ENCODE peak calls at places on chromosome X, in eight cellular contexts. M, L, B, D, C, O, R and Y are unnamed samples.

GRCh38 chrX:39899876-39900787 is 197.6 kb downstream of the BCOR start:
- DNase-seq in D (no peak), R (no peak), L (no peak), B (no peak), M (peak), O (no peak), C (no peak), Y (peak)

GRCh38 chrX:3550160-3550765 is 163.2 kb downstream of the PRKX start:
- DNase-seq in M (peak), D (peak), L (no peak), B (no peak), C (peak), R (no peak), O (peak), Y (no peak)

GRCh38 chrX:136933617-136934145 is 53.2 kb upstream of the RBMX start:
- DNase-seq in B (no peak), O (no peak), R (no peak), M (no peak), C (no peak), L (no peak), D (no peak), Y (no peak)

GRCh38 chrX:149370097-149370496 is 135.0 kb downstream of the IDS start:
- DNase-seq in B (no peak), O (no peak), M (no peak), L (no peak), C (no peak), R (no peak), D (no peak), Y (peak)

GRCh38 chrX:69616520-69617203 is 749 bp downstream of the EDA start:
- DNase-seq in M (peak), C (no peak), O (no peak), L (no peak), D (peak), R (no peak), B (peak), Y (no peak)

GRCh38 chrX:65610040-65610439 is 57.4 kb upstream of the MSN start:
- DNase-seq in M (peak), B (no peak), R (no peak), O (no peak), C (peak), L (no peak), D (no peak), Y (peak)

GRCh38 chrX:22276781-22277180 is 4.1 kb downstream of the CBLL2 start:
- DNase-seq in R (no peak), M (no peak), C (peak), L (no peak), B (no peak), O (peak), D (no peak), Y (no peak)

GRCh38 chrX:77003956-77004355 is 443.2 kb upstream of the FGF16 start:
- DNase-seq in L (no peak), R (no peak), D (no peak), B (no peak), O (peak), C (peak), M (no peak), Y (peak)

GRCh38 chrX:130264573-130264972 is 4.1 kb downstream of the ZNF280C start:
- DNase-seq in D (no peak), B (no peak), C (no peak), M (no peak), O (peak), R (no peak), L (no peak), Y (no peak)

GRCh38 chrX:109475174-109475891 is 6.6 kb downstream of the GUCY2F start:
- DNase-seq in M (peak), B (no peak), L (no peak), D (peak), R (peak), C (peak), O (peak), Y (peak)

GRCh38 chrX:50839730-50840129 is 25.7 kb upstream of the SHROOM4 start:
- DNase-seq in D (no peak), M (no peak), O (no peak), B (no peak), C (no peak), R (no peak), L (no peak), Y (no peak)

GRCh38 chrX:136405126-136405525 is 82.6 kb upstream of the BRS3 start:
- DNase-seq in O (no peak), M (no peak), C (no peak), R (no peak), L (no peak), D (no peak), B (no peak), Y (no peak)

GRCh38 chrX:101265869-101266428 is 25.2 kb downstream of the TAF7L start:
- DNase-seq in M (no peak), L (no peak), O (peak), B (no peak), C (peak), R (peak), D (no peak), Y (peak)

GRCh38 chrX:68822641-68823410 is 6.0 kb upstream of the EFNB1 start:
- DNase-seq in L (no peak), C (peak), O (peak), B (no peak), R (peak), M (peak), D (no peak), Y (peak)

GRCh38 chrX:34288782-34289181 is 156.7 kb upstream of the FAM47A start:
- DNase-seq in R (peak), L (no peak), O (peak), B (no peak), M (no peak), D (no peak), C (peak), Y (no peak)

GRCh38 chrX:132676102-132676501 is 187.3 kb upstream of the MBNL3 start:
- DNase-seq in R (no peak), M (no peak), D (no peak), L (no peak), B (no peak), C (no peak), O (peak), Y (no peak)

GRCh38 chrX:44344194-44344593 is 722 bp upstream of the EFHC2 start:
- DNase-seq in M (no peak), C (no peak), D (no peak), O (no peak), R (no peak), B (peak), L (peak), Y (no peak)

GRCh38 chrX:133999013-133999705 is 13.8 kb upstream of the GPC3 start:
- DNase-seq in M (no peak), B (no peak), C (no peak), R (no peak), L (no peak), O (no peak), D (no peak), Y (no peak)

GRCh38 chrX:53186363-53186762 is 38.6 kb downstream of the KDM5C start:
- DNase-seq in C (peak), M (no peak), O (peak), D (no peak), B (no peak), R (peak), L (no peak), Y (peak)

GRCh38 chrX:10859353-10859752 is 239.0 kb upstream of the MID1 start:
- DNase-seq in L (no peak), M (no peak), O (no peak), D (no peak), R (no peak), C (no peak), B (no peak), Y (no peak)

DNA sequence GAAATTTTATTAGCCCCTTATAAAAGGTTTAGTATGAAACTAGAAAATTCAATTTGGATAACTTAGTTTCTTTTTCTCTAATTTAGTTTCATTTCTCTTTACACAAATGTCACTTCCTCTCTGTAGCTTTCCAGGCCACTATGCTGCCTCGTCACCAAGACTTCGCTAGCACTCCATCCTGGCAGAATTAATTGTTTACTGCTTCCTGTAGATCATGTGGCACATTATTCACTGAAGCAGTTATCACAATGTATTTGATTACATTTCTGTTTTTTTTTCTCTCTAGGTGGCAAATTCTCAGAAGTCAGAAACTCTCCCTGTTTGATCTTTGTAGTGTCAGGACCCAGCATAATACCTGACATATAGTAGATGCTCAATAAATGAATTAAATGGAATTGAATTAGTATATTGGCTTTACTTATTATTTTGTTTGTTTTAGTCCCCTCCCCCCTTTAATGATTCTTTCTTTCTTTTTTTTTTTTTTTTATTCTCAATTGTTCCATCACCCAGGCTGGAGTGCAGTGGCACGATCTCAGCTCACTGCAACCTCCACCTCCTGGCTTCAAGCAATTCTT is 9.3 kb upstream of the SAT1 start:
- DNase-seq in M (peak), D (no peak), O (no peak), R (no peak), L (peak), B (no peak), C (no peak), Y (no peak)
- H3K4me3 ChIP-seq in M (no peak), D (no peak), O (no peak), R (no peak), L (peak), B (no peak), C (no peak), Y (no peak)

DNA sequence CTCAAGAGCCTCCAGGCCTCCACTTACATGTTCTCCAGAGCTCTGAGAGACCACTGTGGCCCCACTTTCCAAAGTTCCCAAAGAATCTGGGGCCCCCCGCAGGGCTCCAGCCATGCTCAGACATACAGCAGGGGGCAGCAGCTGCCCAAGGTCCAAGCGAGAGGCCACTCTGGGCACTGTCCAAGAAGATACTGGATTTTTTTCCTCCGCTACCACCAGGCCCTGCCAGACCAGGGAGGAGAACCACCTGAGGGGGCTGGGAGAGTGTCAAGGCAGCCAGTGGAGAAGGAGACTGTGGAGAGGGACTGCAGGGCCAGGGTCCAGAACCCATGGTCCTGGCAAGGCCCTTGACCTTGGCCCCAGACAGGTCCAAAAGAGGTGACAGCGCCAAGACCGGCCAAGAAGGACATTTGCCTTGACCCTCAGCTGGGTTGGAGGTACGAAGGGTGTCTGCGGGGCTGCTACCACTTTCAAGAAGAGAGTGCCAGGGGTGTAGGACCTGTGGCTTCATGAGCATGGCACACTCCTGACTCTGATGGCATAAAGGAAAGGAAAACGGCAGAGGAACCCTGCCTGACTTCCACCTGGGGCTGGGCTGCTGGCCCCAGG is 5.3 kb downstream of the EMD start:
- DNase-seq in O (no peak), L (no peak), C (no peak), B (no peak), R (no peak), D (no peak), M (no peak), Y (no peak)
- TF ChIP-seq CTCF in O (peak), L (no peak), C (peak), B (no peak), R (peak), D (no peak), M (no peak), Y (peak)

GRCh38 chrX:15087747-15088146 is 182.1 kb downstream of the ASB9 start:
- DNase-seq in L (no peak), M (no peak), O (no peak), C (no peak), R (no peak), B (no peak), D (no peak), Y (no peak)
- H3K4me3 ChIP-seq in L (no peak), M (no peak), O (no peak), C (no peak), R (no peak), B (no peak), D (no peak), Y (no peak)

GRCh38 chrX:23937100-23937499 is 29.3 kb downstream of the CXorf58 start:
- DNase-seq in B (no peak), R (no peak), M (peak), D (no peak), C (peak), L (no peak), O (no peak), Y (no peak)
- TF ChIP-seq CTCF in B (no peak), R (no peak), M (peak), D (no peak), C (no peak), L (no peak), O (no peak), Y (no peak)

GRCh38 chrX:105314468-105314867 is 94.0 kb upstream of the TEX13A start:
- DNase-seq in R (peak), B (no peak), M (no peak), O (peak), D (no peak), L (no peak), C (peak), Y (no peak)
- H3K4me3 ChIP-seq in R (peak), B (no peak), M (no peak), O (peak), D (no peak), L (no peak), C (peak), Y (no peak)

GRCh38 chrX:46648660-46649059 is 75.1 kb downstream of the CHST7 start:
- DNase-seq in R (no peak), B (no peak), O (no peak), M (no peak), L (no peak), C (no peak), D (no peak), Y (no peak)

GRCh38 chrX:46649421-46650260 is 76.1 kb downstream of the CHST7 start:
- DNase-seq in R (no peak), D (no peak), O (no peak), B (no peak), L (no peak), M (peak), C (peak), Y (peak)

DNA sequence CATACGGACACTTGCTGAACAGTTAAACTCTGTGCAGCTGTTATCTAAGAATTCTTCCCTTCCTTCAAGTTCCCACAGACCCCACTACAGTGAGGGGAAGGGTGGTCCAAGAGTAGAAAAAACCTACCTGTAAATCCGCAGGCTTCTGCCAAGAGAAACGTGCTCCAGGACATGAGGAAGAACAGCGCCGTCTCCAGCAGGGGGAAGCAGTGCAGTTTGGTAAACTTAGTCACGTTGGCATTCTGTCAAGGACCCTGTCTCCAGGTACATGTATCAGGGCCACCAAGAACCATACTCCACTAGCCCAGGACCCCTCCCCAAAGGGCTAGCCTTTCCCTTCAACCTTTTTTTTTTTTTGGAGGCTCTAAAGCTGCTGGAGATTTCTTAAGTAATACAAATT is 79.9 kb downstream of the CHST7 start:
- DNase-seq in M (peak), O (peak), L (no peak), D (no peak), R (no peak), C (no peak), B (no peak), Y (no peak)
- TF ChIP-seq CTCF in M (peak), O (peak), L (no peak), D (no peak), R (peak), C (peak), B (no peak), Y (peak)

GRCh38 chrX:413322-414201 is 26.9 kb upstream of the PPP2R3B start:
- DNase-seq in B (no peak), O (no peak), D (no peak), R (peak), M (no peak), L (no peak), C (peak), Y (peak)
- H3K4me3 ChIP-seq in B (peak), O (no peak), D (no peak), R (peak), M (no peak), L (peak), C (no peak), Y (no peak)

DNA sequence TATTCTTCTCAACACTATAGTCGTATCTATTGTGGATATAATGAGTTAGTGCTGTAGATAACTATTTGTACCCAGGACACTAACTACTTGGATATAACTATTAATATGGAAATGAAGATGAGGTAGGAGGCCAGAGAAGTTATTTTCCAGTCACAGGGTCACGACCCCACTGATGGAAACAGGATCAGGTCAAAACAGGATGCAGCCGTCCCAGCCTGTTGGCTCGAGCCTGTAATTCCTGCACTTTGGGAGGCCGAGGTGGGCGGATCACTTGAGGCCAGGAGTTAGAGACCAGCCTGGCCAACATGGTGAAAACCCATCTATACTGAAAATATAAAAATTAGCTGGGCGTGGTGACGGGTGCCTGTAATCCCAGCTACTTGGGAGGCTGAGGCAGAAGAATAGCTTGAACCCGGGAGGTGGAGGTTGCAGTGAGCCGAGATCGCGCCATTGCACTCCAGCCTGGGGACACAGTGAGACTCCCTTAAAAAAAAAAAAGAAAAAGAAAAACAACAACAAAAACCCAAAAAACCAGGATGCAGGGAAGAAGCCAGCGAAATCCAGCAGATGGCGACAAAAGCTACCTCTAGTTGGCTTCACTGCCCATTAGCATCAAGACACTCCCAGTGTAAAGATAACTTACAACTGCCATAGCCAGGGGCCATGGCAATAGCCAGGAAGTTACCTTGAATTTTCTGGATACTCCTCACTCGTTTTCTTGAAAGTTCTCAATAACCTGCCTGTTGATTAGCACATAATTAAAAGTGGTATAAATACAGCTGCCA is 37.9 kb upstream of the NKAP start:
- DNase-seq in M (peak), D (peak), O (peak), R (peak), B (no peak), L (no peak), C (peak), Y (peak)
- TF ChIP-seq CTCF in M (peak), D (no peak), O (peak), R (peak), B (no peak), L (no peak), C (peak), Y (peak)

GRCh38 chrX:72620550-72621145 is 48.0 kb upstream of the HDAC8 start:
- DNase-seq in L (no peak), C (peak), R (peak), O (peak), B (no peak), M (peak), D (peak), Y (peak)
- H3K4me3 ChIP-seq in L (peak), C (peak), R (peak), O (peak), B (no peak), M (no peak), D (no peak), Y (no peak)